ENCODE peak calls at places on chromosomes 4 and X, in five cellular contexts. T, V, W, D and M are unnamed samples.

GRCh38 chr4:6529021-6529420 is 46.0 kb upstream of the MAN2B2 start:
- DNase-seq in V (no peak), T (no peak), D (no peak), W (no peak), M (no peak)

GRCh38 chrX:139851730-139852129 is 81.1 kb downstream of the ATP11C start:
- DNase-seq in W (no peak), D (no peak), V (no peak), T (no peak), M (no peak)

GRCh38 chr4:1903035-1903434 is 31.8 kb downstream of the NSD2 start:
- DNase-seq in T (no peak), D (no peak), W (no peak), V (no peak), M (no peak)

GRCh38 chrX:151396827-151397740 is at the start of gene VMA21:
- DNase-seq in W (peak; percentile 95), T (peak; percentile 85), D (peak; percentile 84), V (peak; percentile 74), M (peak; percentile 60)

GRCh38 chr4:16588651-16589050 is 309.8 kb downstream of the LDB2 start:
- DNase-seq in V (no peak), W (no peak), D (no peak), T (no peak), M (no peak)

GRCh38 chr4:13881880-13882279 is 254.4 kb upstream of the BOD1L1 start:
- DNase-seq in D (no peak), T (no peak), V (no peak), W (no peak), M (peak; percentile 13)

GRCh38 chrX:18574591-18574990 is 97.3 kb downstream of the RS1 start:
- DNase-seq in T (no peak), W (no peak), V (no peak), D (no peak), M (peak; percentile 41)

GRCh38 chrX:8987672-8988250 is 46.2 kb downstream of the FAM9B start:
- DNase-seq in W (peak; percentile 54), V (no peak), D (no peak), T (no peak), M (no peak)

GRCh38 chr4:186644737-186645261 is 78.9 kb downstream of the FAT1 start:
- DNase-seq in T (no peak), W (no peak), D (no peak), V (no peak), M (peak; percentile 30)

GRCh38 chrX:3191186-3191585 is 149.9 kb downstream of the ARSF start:
- DNase-seq in V (no peak), D (no peak), T (no peak), W (no peak), M (no peak)

GRCh38 chr4:137545461-137545861 is 13.2 kb upstream of the PCDH18 start:
- DNase-seq in D (no peak), V (no peak), T (no peak), W (no peak), M (no peak)
- TF ChIP-seq CTCF in D (no peak), V (no peak), T (no peak), W (no peak), M (no peak)

DNA sequence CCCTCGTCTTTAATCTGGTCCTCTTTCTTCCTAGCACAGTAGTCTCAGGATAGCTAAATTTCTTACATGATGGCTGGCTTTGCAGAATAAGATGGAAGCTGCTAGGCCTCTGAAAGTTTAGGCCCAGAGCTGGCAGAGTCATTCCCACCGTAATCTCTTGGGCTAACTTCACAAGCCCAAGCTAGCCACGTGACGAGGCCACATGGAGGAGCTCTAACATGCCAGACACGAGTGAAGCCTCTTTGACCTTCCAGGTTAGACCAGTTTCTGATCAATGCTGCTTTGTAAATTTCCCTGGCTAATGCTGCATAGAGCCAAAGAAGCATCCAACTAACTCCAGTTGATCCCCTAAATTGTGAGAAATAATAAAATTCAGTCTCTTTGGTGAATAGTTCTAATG is 9.5 kb upstream of the CENPE start:
- DNase-seq in D (peak; percentile 19), V (no peak), T (no peak), W (no peak), M (peak; percentile 32)
- TF ChIP-seq CTCF in D (no peak), V (no peak), T (no peak), W (no peak), M (peak; percentile 43)

GRCh38 chr4:179626687-179627086 is 2184.4 kb upstream of the AGA start:
- DNase-seq in V (no peak), D (no peak), W (no peak), T (no peak), M (no peak)
- TF ChIP-seq CTCF in V (no peak), D (no peak), W (no peak), T (no peak), M (no peak)

GRCh38 chr4:84579410-84579791 is 3.5 kb upstream of the CDS1 start:
- DNase-seq in V (no peak), W (no peak), T (no peak), D (no peak), M (no peak)

GRCh38 chr4:84582302-84582987 is 482 bp upstream of the CDS1 start:
- DNase-seq in D (peak; percentile 99), W (peak; percentile 94), T (peak; percentile 71), V (peak; percentile 79), M (peak; percentile 89)

GRCh38 chr4:84582988-84583870 is at the start of gene CDS1:
- DNase-seq in T (no peak), V (peak; percentile 47), W (peak; percentile 86), D (peak; percentile 87), M (peak; percentile 22)

GRCh38 chr4:84573738-84574720 is 8.9 kb upstream of the CDS1 start:
- DNase-seq in T (no peak), D (no peak), V (peak; percentile 72), W (no peak), M (peak; percentile 85)

GRCh38 chr4:84578540-84579409 is 4.2 kb upstream of the CDS1 start:
- DNase-seq in D (peak; percentile 67), V (no peak), T (no peak), W (no peak), M (peak; percentile 86)
- TF ChIP-seq CTCF in D (no peak), V (peak; percentile 60), T (peak; percentile 64), W (no peak), M (peak; percentile 57)

GRCh38 chr4:31714238-31714637 is 994.1 kb downstream of the PCDH7 start:
- DNase-seq in T (no peak), V (no peak), W (no peak), D (no peak), M (no peak)
- TF ChIP-seq CTCF in T (no peak), V (no peak), W (no peak), D (no peak), M (no peak)

DNA sequence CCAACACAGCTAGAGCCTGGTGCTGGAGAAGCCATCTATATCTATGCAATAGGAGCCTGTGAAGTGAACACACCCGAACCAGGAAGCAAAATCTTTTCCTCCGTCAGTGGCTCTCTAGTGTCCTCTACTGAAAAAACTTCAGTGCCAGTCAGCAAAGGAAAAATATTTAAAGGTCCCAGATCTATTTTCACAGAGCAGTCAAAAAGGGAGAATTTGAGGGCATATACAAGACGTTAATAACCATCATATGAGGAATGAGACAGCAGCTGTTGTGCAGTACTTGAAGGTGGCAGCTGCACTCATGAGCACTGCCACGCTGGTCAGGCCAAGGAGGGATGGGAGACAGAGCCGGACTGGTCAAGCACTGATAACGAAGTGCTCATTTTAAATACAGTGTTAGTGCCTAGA is 14.4 kb downstream of the MCUB start:
- DNase-seq in W (no peak), D (peak; percentile 40), V (no peak), T (no peak), M (no peak)
- TF ChIP-seq CTCF in W (no peak), D (no peak), V (peak; percentile 32), T (peak; percentile 59), M (peak; percentile 24)

GRCh38 chrX:53190363-53190960 is 34.5 kb downstream of the KDM5C start:
- DNase-seq in D (peak; percentile 17), W (no peak), V (no peak), T (no peak), M (peak; percentile 1)
- TF ChIP-seq CTCF in D (no peak), W (no peak), V (no peak), T (no peak), M (peak; percentile 18)

GRCh38 chr4:99078336-99078735 is 10.3 kb downstream of the ADH5 start:
- DNase-seq in T (no peak), D (no peak), V (no peak), W (no peak), M (no peak)
- TF ChIP-seq CTCF in T (no peak), D (no peak), V (no peak), W (no peak), M (no peak)

GRCh38 chrX:142084611-142085010 is 120.5 kb downstream of the MAGEC2 start:
- DNase-seq in W (no peak), T (no peak), D (no peak), V (no peak), M (no peak)

DNA sequence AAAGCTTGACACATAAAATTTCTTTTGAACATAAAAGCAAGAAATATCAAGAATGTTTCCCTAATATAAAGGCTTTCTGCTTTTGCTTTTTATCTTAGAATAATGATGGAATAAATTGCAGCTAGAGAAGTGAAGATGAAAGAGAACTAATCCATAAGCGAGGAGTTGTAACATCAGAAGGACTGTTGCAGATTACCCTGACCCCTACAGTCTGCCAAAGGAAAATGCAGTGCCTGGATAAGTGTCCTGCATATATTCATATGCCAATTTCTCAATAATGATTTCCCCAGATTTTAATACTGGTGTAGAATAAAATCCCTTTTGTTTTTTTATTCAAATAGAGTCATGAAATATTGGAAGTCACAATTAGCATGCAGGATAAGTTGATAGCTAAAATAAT is 115.9 kb downstream of the MAGEC2 start:
- DNase-seq in V (no peak), W (no peak), D (no peak), T (no peak), M (peak; percentile 4)
- TF ChIP-seq CTCF in V (no peak), W (peak; percentile 22), D (no peak), T (peak; percentile 34), M (peak; percentile 16)

GRCh38 chr4:162661913-162662312 is 498.1 kb upstream of the FSTL5 start:
- DNase-seq in W (no peak), D (no peak), V (no peak), T (no peak), M (no peak)

GRCh38 chr4:162659716-162660115 is 495.9 kb upstream of the FSTL5 start:
- DNase-seq in V (no peak), W (no peak), T (no peak), D (no peak), M (peak; percentile 38)
- TF ChIP-seq CTCF in V (no peak), W (no peak), T (no peak), D (no peak), M (no peak)